ENCODE peak calls at places on chromosome 1, in four cellular contexts. One of them, this sample, is unnamed.

GRCh38 chr1:155081472-155082300 is 3.0 kb downstream of the EFNA3 start:
- DNase-seq in Caco-2: no peak
- DNase-seq in HCT116: no peak
- DNase-seq in upper lobe of right lung: no peak
- DNase-seq in this sample: no peak

GRCh38 chr1:46193984-46194570 is 4.2 kb downstream of the POMGNT1 start:
- DNase-seq in Caco-2: no peak
- DNase-seq in HCT116: no peak
- DNase-seq in upper lobe of right lung: no peak
- DNase-seq in this sample: no peak

GRCh38 chr1:29647581-29647980 is 411.3 kb downstream of the PTPRU start:
- DNase-seq in Caco-2: no peak
- DNase-seq in HCT116: no peak
- DNase-seq in upper lobe of right lung: no peak
- DNase-seq in this sample: no peak

GRCh38 chr1:39625462-39626273 is 13.8 kb downstream of the HEYL start:
- DNase-seq in Caco-2: no peak
- DNase-seq in HCT116: no peak
- DNase-seq in upper lobe of right lung: peak; percentile 73
- DNase-seq in this sample: no peak

GRCh38 chr1:201394596-201394995 is 4.5 kb downstream of the LAD1 start:
- DNase-seq in Caco-2: no peak
- DNase-seq in HCT116: no peak
- DNase-seq in upper lobe of right lung: no peak
- DNase-seq in this sample: no peak

GRCh38 chr1:81517987-81518386 is 282.7 kb upstream of the ADGRL2 start:
- DNase-seq in Caco-2: no peak
- DNase-seq in HCT116: no peak
- DNase-seq in upper lobe of right lung: no peak
- DNase-seq in this sample: no peak

GRCh38 chr1:84350104-84350503 is 48.2 kb upstream of the DNASE2B start:
- DNase-seq in Caco-2: no peak
- DNase-seq in HCT116: no peak
- DNase-seq in upper lobe of right lung: no peak
- DNase-seq in this sample: no peak

GRCh38 chr1:61092643-61093042 is 10.3 kb downstream of the NFIA start:
- DNase-seq in Caco-2: no peak
- DNase-seq in HCT116: no peak
- DNase-seq in upper lobe of right lung: no peak
- DNase-seq in this sample: no peak

GRCh38 chr1:85495556-85495955 is 30.6 kb upstream of the DDAH1 start:
- DNase-seq in Caco-2: no peak
- DNase-seq in HCT116: peak; percentile 19
- DNase-seq in upper lobe of right lung: peak; percentile 68
- DNase-seq in this sample: peak; percentile 67

GRCh38 chr1:206658264-206658980 is 23.1 kb downstream of the DYRK3 start:
- DNase-seq in Caco-2: no peak
- DNase-seq in HCT116: peak; percentile 12
- DNase-seq in upper lobe of right lung: peak; percentile 74
- DNase-seq in this sample: no peak

GRCh38 chr1:208150810-208151458 is 93.2 kb downstream of the PLXNA2 start:
- DNase-seq in Caco-2: no peak
- DNase-seq in HCT116: no peak
- DNase-seq in upper lobe of right lung: no peak
- DNase-seq in this sample: no peak

GRCh38 chr1:66335859-66336640 is 197.9 kb upstream of the SGIP1 start:
- DNase-seq in Caco-2: no peak
- DNase-seq in HCT116: no peak
- DNase-seq in upper lobe of right lung: peak; percentile 64
- DNase-seq in this sample: no peak

GRCh38 chr1:63651110-63651776 is 58.0 kb downstream of the PGM1 start:
- DNase-seq in Caco-2: no peak
- DNase-seq in HCT116: no peak
- DNase-seq in upper lobe of right lung: no peak
- DNase-seq in this sample: no peak

GRCh38 chr1:24764439-24764838 is 19.2 kb downstream of the CLIC4 start:
- DNase-seq in Caco-2: no peak
- DNase-seq in HCT116: no peak
- DNase-seq in upper lobe of right lung: no peak
- DNase-seq in this sample: no peak

GRCh38 chr1:115732307-115732706 is 36.2 kb downstream of the CASQ2 start:
- DNase-seq in Caco-2: no peak
- DNase-seq in HCT116: no peak
- DNase-seq in upper lobe of right lung: no peak
- DNase-seq in this sample: no peak

GRCh38 chr1:40161888-40162397 is 756 bp downstream of the RLF start:
- DNase-seq in Caco-2: no peak
- DNase-seq in HCT116: no peak
- DNase-seq in upper lobe of right lung: no peak
- DNase-seq in this sample: no peak

GRCh38 chr1:56494306-56494705 is 85.1 kb downstream of the PLPP3 start:
- DNase-seq in Caco-2: peak; percentile 91
- DNase-seq in HCT116: no peak
- DNase-seq in upper lobe of right lung: no peak
- DNase-seq in this sample: no peak

GRCh38 chr1:206892351-206892984 is 4.8 kb upstream of the IL24 start:
- DNase-seq in Caco-2: no peak
- DNase-seq in HCT116: no peak
- DNase-seq in upper lobe of right lung: no peak
- DNase-seq in this sample: no peak

DNA sequence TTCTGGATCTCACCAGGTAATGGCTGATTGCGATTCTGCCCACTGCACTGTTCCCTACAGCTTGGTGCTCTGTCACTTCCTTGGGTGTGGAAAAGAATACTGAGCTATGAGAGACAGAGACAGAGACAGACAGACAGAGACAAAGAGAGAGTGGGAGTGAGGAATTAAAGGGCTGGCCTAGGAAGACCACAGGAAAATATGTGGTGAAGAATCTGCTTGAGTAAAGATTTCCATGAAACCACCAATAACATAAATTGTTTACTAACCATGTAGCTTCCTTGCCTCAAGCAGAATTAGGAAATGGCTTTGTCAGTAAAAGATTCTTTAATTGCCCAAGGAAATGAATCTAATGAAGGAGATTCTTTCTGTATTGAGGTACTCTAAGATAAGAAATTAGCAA is 54.4 kb downstream of the MPZL1 start:
- DNase-seq in Caco-2: no peak
- DNase-seq in HCT116: no peak
- DNase-seq in upper lobe of right lung: no peak
- DNase-seq in this sample: no peak
- H3K36me3 ChIP-seq in Caco-2: peaks cover 5% of the 10 kb centered on the region
- H3K36me3 ChIP-seq in HCT116: no peaks in the 10 kb centered on the region
- H3K36me3 ChIP-seq in upper lobe of right lung: peaks cover 31% of the 10 kb centered on the region
- H3K36me3 ChIP-seq in this sample: peaks cover 1% of the 10 kb centered on the region

GRCh38 chr1:32350785-32351076 is 11.6 kb downstream of the FAM229A start:
- DNase-seq in Caco-2: no peak
- DNase-seq in HCT116: no peak
- DNase-seq in upper lobe of right lung: no peak
- DNase-seq in this sample: no peak
- H3K4me3 ChIP-seq in Caco-2: no peak overlapping the region
- H3K4me3 ChIP-seq in HCT116: no peak overlapping the region
- H3K4me3 ChIP-seq in upper lobe of right lung: peak overlapping the region; percentile 65
- H3K4me3 ChIP-seq in this sample: no peak overlapping the region

DNA sequence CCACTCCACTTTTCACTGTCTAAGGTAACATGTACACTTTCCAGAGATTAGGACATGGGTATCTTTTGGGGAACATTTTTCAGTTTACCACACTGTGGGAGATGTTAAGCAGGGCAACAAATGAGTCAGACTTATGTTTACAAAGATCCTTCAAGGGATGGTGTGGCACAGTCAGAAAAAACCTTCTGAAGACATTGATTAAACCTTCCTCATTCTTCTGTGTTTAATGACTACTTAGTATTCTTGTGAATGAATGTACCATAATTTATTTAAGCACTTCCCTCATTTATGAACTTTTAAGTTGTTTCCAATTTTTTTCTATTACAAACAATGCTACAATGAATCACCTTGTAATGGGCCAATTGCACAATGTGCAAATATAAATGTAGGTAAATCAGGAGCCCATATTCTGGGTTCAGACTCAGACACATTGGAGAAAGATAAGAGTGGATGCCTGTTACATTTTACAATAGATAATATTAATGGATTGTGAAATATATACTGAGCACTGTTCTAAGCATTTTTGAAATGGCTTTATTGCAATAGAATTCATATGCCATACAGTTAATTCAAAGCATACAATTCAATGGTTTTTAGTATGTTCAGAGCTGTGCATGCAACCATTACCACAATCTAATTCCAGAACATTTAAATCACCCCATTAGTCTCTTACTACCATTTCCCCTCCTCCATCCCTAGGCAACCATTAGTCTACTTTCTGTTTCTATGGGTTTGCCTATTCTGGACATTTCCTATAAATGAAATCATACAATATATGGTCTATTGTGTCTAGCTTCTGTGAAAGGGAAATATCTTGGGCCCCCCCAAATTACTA is 1.9 kb upstream of the SFT2D2 start:
- DNase-seq in Caco-2: no peak
- DNase-seq in HCT116: no peak
- DNase-seq in upper lobe of right lung: no peak
- DNase-seq in this sample: no peak
- TF ChIP-seq CTCF in Caco-2: no peak
- TF ChIP-seq CTCF in HCT116: no peak
- TF ChIP-seq CTCF in upper lobe of right lung: no peak
- TF ChIP-seq CTCF in this sample: no peak

DNA sequence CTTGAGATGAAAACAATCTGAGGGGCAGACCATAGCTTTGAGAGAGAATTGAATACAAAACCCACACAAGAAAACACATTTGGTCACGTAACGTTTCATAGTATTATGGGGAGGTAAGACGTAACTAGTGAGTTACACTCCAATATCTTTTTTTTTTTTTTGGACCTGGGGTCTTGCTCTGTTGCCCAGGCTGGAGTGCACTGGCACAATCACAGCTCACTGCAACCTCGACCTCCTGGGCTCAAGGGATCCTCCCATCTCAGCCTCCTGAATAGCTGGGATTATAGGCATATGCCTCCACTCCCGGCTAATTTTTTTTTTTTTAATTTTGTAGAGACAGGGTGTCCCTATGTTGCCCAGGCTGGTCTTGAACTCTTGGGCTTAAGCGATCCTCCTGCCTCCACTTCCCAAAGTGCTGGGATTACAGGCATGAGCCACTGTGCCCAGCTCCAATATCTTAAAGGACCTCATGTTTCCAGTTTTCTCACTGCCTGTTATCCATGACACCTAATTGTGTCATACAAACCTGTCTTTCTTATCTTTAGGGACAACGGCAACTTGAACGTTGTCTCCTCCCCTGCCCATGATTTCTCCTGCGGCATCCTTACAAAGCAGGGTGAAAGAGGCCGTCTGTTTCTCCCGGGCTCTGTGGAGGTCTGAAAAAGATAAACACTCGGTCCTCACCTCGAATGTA is 5.3 kb downstream of the TRIM45 start:
- DNase-seq in Caco-2: no peak
- DNase-seq in HCT116: no peak
- DNase-seq in upper lobe of right lung: no peak
- DNase-seq in this sample: no peak
- H3K36me3 ChIP-seq in Caco-2: no peaks in the 10 kb centered on the region
- H3K36me3 ChIP-seq in HCT116: no peaks in the 10 kb centered on the region
- H3K36me3 ChIP-seq in upper lobe of right lung: peaks cover 5% of the 10 kb centered on the region
- H3K36me3 ChIP-seq in this sample: no peaks in the 10 kb centered on the region

DNA sequence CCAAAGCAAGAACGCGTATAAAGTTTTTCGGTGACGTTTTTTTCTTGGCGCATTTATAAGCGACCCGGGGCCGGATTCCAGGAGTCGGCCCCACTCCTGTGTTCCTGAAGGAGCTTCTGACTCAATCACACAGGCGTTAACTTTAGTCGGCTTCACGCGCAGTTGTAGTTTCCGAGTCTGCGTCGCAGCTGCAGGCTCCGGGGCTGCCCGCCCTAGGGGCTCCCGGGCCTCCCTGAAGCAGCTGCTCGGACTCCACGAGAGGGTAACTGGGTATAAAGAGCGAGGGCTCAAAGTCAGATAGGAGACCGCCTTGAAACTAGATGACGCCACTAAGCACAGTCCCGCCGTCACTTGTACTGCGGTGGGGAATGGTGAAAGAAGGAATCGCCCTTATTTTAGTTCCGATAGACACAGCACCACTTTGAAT is 768 bp upstream of the KLHL21 start:
- DNase-seq in Caco-2: peak; percentile 73
- DNase-seq in HCT116: no peak
- DNase-seq in upper lobe of right lung: peak; percentile 81
- DNase-seq in this sample: no peak
- H3K4me3 ChIP-seq in Caco-2: peak overlapping the region; percentile 56
- H3K4me3 ChIP-seq in HCT116: peak overlapping the region; percentile 96
- H3K4me3 ChIP-seq in upper lobe of right lung: peak overlapping the region; percentile 81
- H3K4me3 ChIP-seq in this sample: peak overlapping the region; percentile 49